ENCODE peak calls at places on chromosomes 11 and 22, in seven cellular contexts. Y is neural progenitor cell; P is ovary; Z is cardiac muscle cell; O is left ventricle myocardium inferior; E is pancreas; K is CD8-positive, alpha-beta T cell. C is an unnamed sample. For H3K4me1, the result is how much of the 10 kb centered on the place peaks cover.

GRCh38 chr11:8023831-8024555 is 36.9 kb downstream of the EIF3F start:
- DNase-seq in Y (no peak), P (no peak), Z (no peak), O (no peak), E (peak), K (no peak), C (peak)

GRCh38 chr11:131428853-131429252 is 58.4 kb downstream of the NTM start:
- DNase-seq in Y (no peak), P (no peak), Z (no peak), O (no peak), E (no peak), K (no peak), C (no peak)

GRCh38 chr11:116696381-116696941 is 76.3 kb downstream of the BUD13 start:
- DNase-seq in Y (peak), P (no peak), Z (no peak), O (no peak), E (peak), K (peak), C (peak)

GRCh38 chr11:82846037-82846383 is 54.2 kb downstream of the PRCP start:
- DNase-seq in Y (peak), P (no peak), Z (no peak), O (no peak), E (no peak), K (no peak), C (no peak)

GRCh38 chr11:40958707-40959106 is 500.7 kb downstream of the LRRC4C start:
- DNase-seq in Y (no peak), P (no peak), Z (no peak), O (no peak), E (no peak), K (no peak), C (no peak)

GRCh38 chr11:111372538-111372937 is 6.5 kb downstream of the POU2AF1 start:
- DNase-seq in Y (no peak), P (no peak), Z (no peak), O (no peak), E (no peak), K (no peak), C (no peak)

GRCh38 chr11:77212314-77213007 is 84.4 kb downstream of the MYO7A start:
- DNase-seq in Y (peak), P (no peak), Z (no peak), O (no peak), E (no peak), K (no peak), C (no peak)

GRCh38 chr11:114061053-114062049 is 1.8 kb downstream of the ZBTB16 start:
- DNase-seq in Y (peak), P (peak), Z (no peak), O (peak), E (no peak), K (no peak), C (peak)

GRCh38 chr11:93444671-93445073 is 98.5 kb downstream of the SMCO4 start:
- DNase-seq in Y (peak), P (no peak), Z (peak), O (no peak), E (peak), K (no peak), C (no peak)

GRCh38 chr11:133576351-133576750 is 44.0 kb upstream of the OPCML start:
- DNase-seq in Y (peak), P (no peak), Z (no peak), O (no peak), E (no peak), K (no peak), C (no peak)
- TF ChIP-seq CTCF in Y (peak), P (no peak), Z (no peak), O (no peak), E (no peak), K (no peak), C (no peak)

GRCh38 chr11:14258177-14258935 is 100.6 kb downstream of the RRAS2 start:
- DNase-seq in Y (peak), P (no peak), Z (no peak), O (no peak), E (no peak), K (no peak), C (no peak)
- H3K27ac ChIP-seq in Y (no peak), P (no peak), Z (no peak), O (no peak), E (no peak), K (no peak), C (no peak)

GRCh38 chr22:23270212-23270733 is 90.0 kb downstream of the BCR start:
- DNase-seq in Y (peak), P (no peak), Z (no peak), O (no peak), E (no peak), K (no peak), C (no peak)

GRCh38 chr22:23272371-23272770 is 92.1 kb downstream of the BCR start:
- DNase-seq in Y (no peak), P (no peak), Z (no peak), O (no peak), E (no peak), K (no peak), C (no peak)

GRCh38 chr22:23270798-23271596 is 90.7 kb downstream of the BCR start:
- DNase-seq in Y (no peak), P (no peak), Z (no peak), O (no peak), E (no peak), K (no peak), C (no peak)

GRCh38 chr22:23272834-23273233 is 92.5 kb downstream of the BCR start:
- DNase-seq in Y (no peak), P (no peak), Z (no peak), O (no peak), E (no peak), K (no peak), C (no peak)

GRCh38 chr22:23271597-23271908 is 91.2 kb downstream of the BCR start:
- DNase-seq in Y (no peak), P (no peak), Z (no peak), O (no peak), E (no peak), K (no peak), C (no peak)
- H3K4me1 ChIP-seq in Y (under half), P (under half), Z (under half), O (under half), E (under half), K (under half), C (under half)

GRCh38 chr11:34416088-34416487 is 22.6 kb upstream of the CAT start:
- DNase-seq in Y (no peak), P (no peak), Z (no peak), O (no peak), E (no peak), K (no peak), C (no peak)

GRCh38 chr11:34416746-34417145 is 22.0 kb upstream of the CAT start:
- DNase-seq in Y (no peak), P (no peak), Z (no peak), O (no peak), E (no peak), K (no peak), C (no peak)

GRCh38 chr11:34419158-34419557 is 19.6 kb upstream of the CAT start:
- DNase-seq in Y (no peak), P (no peak), Z (no peak), O (no peak), E (no peak), K (no peak), C (no peak)

GRCh38 chr11:34415538-34415937 is 23.2 kb upstream of the CAT start:
- DNase-seq in Y (no peak), P (no peak), Z (no peak), O (no peak), E (no peak), K (no peak), C (no peak)

DNA sequence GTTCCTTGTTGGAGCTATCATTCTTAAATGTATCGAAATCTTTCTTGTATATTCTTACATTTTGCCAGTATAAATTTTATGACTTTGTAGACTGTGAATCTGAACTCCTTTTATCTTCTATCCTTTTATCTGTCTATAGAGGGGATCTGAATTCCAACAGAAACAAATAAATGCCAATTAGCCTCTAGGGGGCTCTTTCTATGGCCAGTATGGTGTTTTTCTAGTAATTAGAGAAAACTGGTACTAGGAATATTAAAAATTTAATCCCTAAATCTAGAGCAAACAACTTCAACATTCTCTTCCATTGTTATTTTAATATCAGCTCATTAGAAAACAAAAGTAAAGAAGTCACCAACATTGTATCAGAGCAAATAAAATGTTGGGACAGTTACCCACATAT is 21.5 kb upstream of the CAT start:
- DNase-seq in Y (no peak), P (no peak), Z (no peak), O (no peak), E (no peak), K (no peak), C (no peak)
- TF ChIP-seq CTCF in Y (peak), P (no peak), Z (no peak), O (peak), E (no peak), K (no peak), C (no peak)

DNA sequence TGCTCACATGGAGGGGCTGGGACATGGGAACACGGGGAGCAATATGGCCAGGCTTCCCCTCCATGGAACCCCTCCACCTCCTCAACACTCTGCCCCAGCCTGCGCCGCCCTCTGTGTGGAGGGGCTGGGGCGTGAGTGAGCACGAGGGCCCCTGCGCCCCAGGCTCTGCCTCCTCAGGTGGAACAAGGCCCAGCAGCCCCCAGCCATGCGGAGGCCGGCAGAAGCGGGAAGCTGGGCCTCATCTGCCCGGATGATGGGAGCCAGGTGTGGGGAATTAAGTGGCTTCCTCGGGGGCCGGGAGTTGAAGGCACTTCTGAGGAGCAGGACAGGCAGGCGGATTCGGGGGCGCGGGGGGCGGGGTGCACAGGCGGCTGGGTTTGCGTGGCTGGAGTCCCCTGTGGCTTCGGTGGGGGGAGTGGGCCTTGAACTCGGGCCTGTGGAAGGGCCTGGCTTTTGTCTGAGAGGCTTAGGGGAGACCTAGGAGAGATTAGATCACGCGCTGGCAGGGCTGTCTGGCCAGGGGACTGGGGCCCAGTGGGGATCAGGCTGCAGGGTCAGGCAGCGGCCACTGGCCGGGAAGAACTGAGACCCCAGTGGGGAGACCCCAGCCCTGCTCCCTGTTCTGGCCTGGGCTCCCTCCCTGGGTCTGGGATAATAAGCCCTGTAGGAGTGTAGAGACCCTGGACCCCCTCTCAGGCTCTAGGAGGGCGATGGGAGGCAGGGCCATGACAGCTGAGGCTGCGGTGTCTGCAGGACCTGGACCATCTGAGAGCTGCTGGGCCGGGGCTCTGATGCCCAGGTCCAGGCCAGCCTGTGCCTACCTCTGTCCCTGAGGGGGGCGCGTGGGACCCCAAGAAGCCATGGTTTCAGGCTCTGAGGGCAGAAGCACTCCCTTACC is 13.3 kb downstream of the PRR33 start:
- DNase-seq in Y (no peak), P (peak), Z (no peak), O (peak), E (no peak), K (no peak), C (no peak)
- H3K27ac ChIP-seq in Y (no peak), P (no peak), Z (no peak), O (peak), E (no peak), K (no peak), C (peak)

C was measured in adrenal gland.